ENCODE peak calls at places on chromosomes 16 and 17, in four cellular contexts. R is BJ, X is DMS79, C is T-helper 17 cell. Y is an unnamed sample.

GRCh38 chr17:9162275-9162985 is 141.1 kb downstream of the NTN1 start:
- DNase-seq in C (no peak), R (no peak), X (no peak), Y (no peak)

GRCh38 chr16:89918453-89919347 is at the start of gene MC1R:
- DNase-seq in X (no peak), C (no peak), R (no peak), Y (peak; percentile 67)

GRCh38 chr17:73431401-73432205 is 119.8 kb upstream of the CDC42EP4 start:
- DNase-seq in R (no peak), X (no peak), C (no peak), Y (peak; percentile 54)

GRCh38 chr16:89105599-89106151 is 12.0 kb downstream of the ACSF3 start:
- DNase-seq in X (peak; percentile 49), C (no peak), R (no peak), Y (no peak)

GRCh38 chr17:39365872-39366271 is 35.6 kb downstream of the FBXL20 start:
- DNase-seq in C (no peak), X (no peak), R (no peak), Y (no peak)

GRCh38 chr16:57115504-57116182 is 23.3 kb downstream of the CPNE2 start:
- DNase-seq in X (no peak), C (no peak), R (no peak), Y (no peak)

GRCh38 chr17:18235743-18236256 is 10.4 kb downstream of the LLGL1 start:
- DNase-seq in R (no peak), C (no peak), X (no peak), Y (no peak)

GRCh38 chr17:72038427-72038826 is 82.4 kb upstream of the SOX9 start:
- DNase-seq in C (no peak), X (no peak), R (no peak), Y (no peak)

GRCh38 chr17:31629696-31630470 is 229.2 kb downstream of the COPRS start:
- DNase-seq in R (peak; percentile 55), C (no peak), X (no peak), Y (peak; percentile 85)

GRCh38 chr16:85390511-85391174 is 222.5 kb upstream of the GSE1 start:
- DNase-seq in R (peak; percentile 70), X (no peak), C (no peak), Y (peak; percentile 31)

GRCh38 chr16:56787185-56787584 is 57.3 kb downstream of the NUP93 start:
- DNase-seq in X (no peak), C (no peak), R (no peak), Y (peak; percentile 23)

GRCh38 chr16:48232459-48233040 is 11.6 kb upstream of the LONP2 start:
- DNase-seq in C (no peak), R (no peak), X (no peak), Y (no peak)

GRCh38 chr16:49027420-49027819 is 254.2 kb downstream of the CBLN1 start:
- DNase-seq in X (no peak), C (no peak), R (no peak), Y (no peak)

GRCh38 chr17:20074001-20074400 is 64.8 kb downstream of the SPECC1 start:
- DNase-seq in X (no peak), C (no peak), R (no peak), Y (no peak)

GRCh38 chr17:27495460-27495859 is 39.2 kb downstream of the KSR1 start:
- DNase-seq in C (no peak), R (no peak), X (peak; percentile 4), Y (no peak)

GRCh38 chr17:8175795-8176196 is 384 bp downstream of the TMEM107 start:
- DNase-seq in X (no peak), C (no peak), R (no peak), Y (no peak)

Y was measured in NCI-H524.